ENCODE peak calls at places on chromosomes 5 and 9, in four cellular contexts. W, B, M and F are unnamed samples.

GRCh38 chr5:54385994-54386393 is 69.5 kb upstream of the HSPB3 start:
- DNase-seq in B (no peak), M (no peak), W (no peak), F (no peak)

GRCh38 chr5:17436766-17437221 is 61.2 kb upstream of the TAF11L2 start:
- DNase-seq in M (no peak), B (no peak), W (no peak), F (peak)

GRCh38 chr5:126027149-126027548 is 396.1 kb upstream of the GRAMD2B start:
- DNase-seq in B (no peak), W (no peak), M (no peak), F (no peak)

GRCh38 chr5:44807269-44807668 is 1.5 kb upstream of the MRPS30 start:
- DNase-seq in M (no peak), W (no peak), B (peak), F (no peak)

GRCh38 chr5:151581841-151582583 is 9.1 kb downstream of the FAT2 start:
- DNase-seq in B (peak), W (no peak), M (no peak), F (no peak)

GRCh38 chr5:91946870-91947269 is 563.8 kb upstream of the ARRDC3 start:
- DNase-seq in W (no peak), M (no peak), B (no peak), F (no peak)

GRCh38 chr5:76473676-76474075 is 70.6 kb downstream of the IQGAP2 start:
- DNase-seq in B (no peak), W (no peak), M (no peak), F (peak)

GRCh38 chr9:71036501-71036900 is 84.9 kb downstream of the TRPM3 start:
- DNase-seq in M (no peak), W (no peak), B (peak), F (no peak)

GRCh38 chr9:134698587-134699342 is 57.2 kb downstream of the COL5A1 start:
- DNase-seq in M (peak), W (peak), B (peak), F (peak)

GRCh38 chr5:64384761-64385160 is 121.1 kb upstream of the RGS7BP start:
- DNase-seq in M (peak), W (peak), B (peak), F (peak)

GRCh38 chr9:23826120-23826629 is at the start of gene ELAVL2:
- DNase-seq in M (peak), B (peak), W (peak), F (peak)

GRCh38 chr5:16897284-16897704 is 38.8 kb downstream of the MYO10 start:
- DNase-seq in W (no peak), M (peak), B (peak), F (no peak)

GRCh38 chr5:122565331-122565730 is 209.5 kb upstream of the SNX2 start:
- DNase-seq in M (no peak), B (no peak), W (no peak), F (no peak)

GRCh38 chr9:121023064-121023463 is 27.0 kb downstream of the C5 start:
- DNase-seq in W (no peak), M (no peak), B (peak), F (no peak)

GRCh38 chr9:96448546-96449170 is 1.3 kb upstream of the HABP4 start:
- DNase-seq in B (no peak), M (no peak), W (no peak), F (no peak)

GRCh38 chr5:69326365-69326764 is 6.2 kb downstream of the CCDC125 start:
- DNase-seq in B (no peak), W (no peak), M (no peak), F (no peak)

GRCh38 chr5:111928501-111928900 is 171.5 kb upstream of the NREP start:
- DNase-seq in B (no peak), M (no peak), W (no peak), F (no peak)

GRCh38 chr9:126696091-126696763 is 82.5 kb downstream of the LMX1B start:
- DNase-seq in M (peak), B (no peak), W (no peak), F (no peak)

GRCh38 chr5:56827923-56828322 is 12.6 kb downstream of the MAP3K1 start:
- DNase-seq in B (no peak), W (no peak), M (no peak), F (no peak)

GRCh38 chr5:151200913-151201445 is 22.9 kb downstream of the CCDC69 start:
- DNase-seq in M (peak), W (no peak), B (no peak), F (no peak)

GRCh38 chr5:179154991-179155955 is 95.1 kb downstream of the ZNF354C start:
- DNase-seq in W (no peak), M (no peak), B (no peak), F (no peak)

GRCh38 chr9:99076483-99077171 is 28.3 kb upstream of the TGFBR1 start:
- DNase-seq in W (no peak), B (no peak), M (no peak), F (no peak)

GRCh38 chr5:83430130-83431010 is 41.2 kb upstream of the VCAN start:
- DNase-seq in W (peak), M (peak), B (peak), F (peak)

GRCh38 chr9:133684461-133685361 is 48.5 kb downstream of the DBH start:
- DNase-seq in W (no peak), B (no peak), M (no peak), F (no peak)

GRCh38 chr5:165360366-165361142 is 1855.1 kb downstream of the MAT2B start:
- DNase-seq in M (no peak), W (no peak), B (no peak), F (no peak)

GRCh38 chr5:109347252-109347888 is 62.4 kb downstream of the PJA2 start:
- DNase-seq in B (no peak), M (no peak), W (no peak), F (no peak)

GRCh38 chr9:592225-592624 is 249.3 kb upstream of the DMRT1 start:
- DNase-seq in B (no peak), M (peak), W (no peak), F (no peak)

GRCh38 chr9:37144762-37145161 is 24.4 kb downstream of the ZCCHC7 start:
- DNase-seq in W (peak), B (no peak), M (no peak), F (no peak)

GRCh38 chr9:87676976-87677775 is 48.7 kb upstream of the CTSL start:
- DNase-seq in W (no peak), M (no peak), B (no peak), F (no peak)

GRCh38 chr5:150070277-150070638 is 16.1 kb downstream of the CSF1R start:
- DNase-seq in W (no peak), M (peak), B (no peak), F (no peak)

GRCh38 chr5:138603521-138603920 is 28.3 kb upstream of the HSPA9 start:
- DNase-seq in M (no peak), W (no peak), B (no peak), F (peak)

GRCh38 chr9:116377179-116377790 is 223.7 kb downstream of the PAPPA start:
- DNase-seq in M (no peak), W (no peak), B (peak), F (no peak)

GRCh38 chr9:4126184-4126865 is 173.5 kb downstream of the GLIS3 start:
- DNase-seq in W (no peak), B (no peak), M (no peak), F (no peak)

GRCh38 chr5:14615365-14615764 is 33.8 kb downstream of the OTULINL start:
- DNase-seq in B (no peak), W (no peak), M (no peak), F (no peak)

GRCh38 chr5:55603947-55604346 is 69.2 kb upstream of the PLPP1 start:
- DNase-seq in M (no peak), B (no peak), W (no peak), F (no peak)

GRCh38 chr5:154610321-154611154 is 132.5 kb upstream of the HAND1 start:
- DNase-seq in M (peak), W (peak), B (peak), F (peak)

GRCh38 chr5:78777901-78778300 is 129.3 kb upstream of the LHFPL2 start:
- DNase-seq in M (no peak), W (no peak), B (no peak), F (no peak)

GRCh38 chr9:122265265-122265900 is 701 bp downstream of the MRRF start:
- DNase-seq in B (no peak), M (peak), W (no peak), F (peak)

GRCh38 chr9:77513457-77513856 is 134.7 kb downstream of the GNA14 start:
- DNase-seq in M (no peak), B (no peak), W (no peak), F (no peak)

GRCh38 chr9:77512876-77513275 is 135.2 kb downstream of the GNA14 start:
- DNase-seq in B (no peak), M (no peak), W (no peak), F (no peak)

GRCh38 chr9:77514886-77515711 is 133.0 kb downstream of the GNA14 start:
- DNase-seq in M (no peak), B (no peak), W (no peak), F (no peak)

GRCh38 chr9:77518688-77519087 is 129.4 kb downstream of the GNA14 start:
- DNase-seq in B (no peak), W (no peak), M (no peak), F (no peak)

DNA sequence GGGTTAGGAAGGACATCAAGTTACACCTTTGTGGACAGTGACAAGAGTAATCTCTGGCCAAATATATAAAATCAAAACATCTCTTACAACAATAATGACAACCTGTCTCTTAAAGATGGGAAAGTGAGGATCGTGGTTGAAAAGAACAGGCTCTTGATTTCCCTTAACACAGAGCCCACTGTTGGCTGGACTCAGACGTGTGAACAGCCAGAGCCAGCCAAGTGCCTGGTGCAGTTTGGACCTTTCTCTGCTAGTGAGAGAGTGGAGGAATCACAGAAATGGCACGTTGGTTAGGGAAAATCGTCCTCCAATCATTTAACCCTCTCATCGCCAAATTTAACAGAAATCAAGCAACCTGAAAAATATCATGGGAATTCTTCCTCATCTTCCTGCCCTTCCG is 131.3 kb downstream of the GNA14 start:
- DNase-seq in B (no peak), M (no peak), W (no peak), F (no peak)
- TF ChIP-seq CTCF in B (no peak), M (no peak), W (no peak), F (no peak)

GRCh38 chr9:112091805-112092204 is 83.3 kb downstream of the SUSD1 start:
- DNase-seq in M (no peak), B (no peak), W (no peak), F (no peak)
- TF ChIP-seq CTCF in M (no peak), B (peak), W (peak), F (no peak)

GRCh38 chr5:29002481-29002880 is 1964.1 kb upstream of the CDH9 start:
- DNase-seq in B (no peak), M (no peak), W (no peak), F (no peak)

GRCh38 chr5:29001666-29002065 is 1963.3 kb upstream of the CDH9 start:
- DNase-seq in B (no peak), M (no peak), W (no peak), F (no peak)

DNA sequence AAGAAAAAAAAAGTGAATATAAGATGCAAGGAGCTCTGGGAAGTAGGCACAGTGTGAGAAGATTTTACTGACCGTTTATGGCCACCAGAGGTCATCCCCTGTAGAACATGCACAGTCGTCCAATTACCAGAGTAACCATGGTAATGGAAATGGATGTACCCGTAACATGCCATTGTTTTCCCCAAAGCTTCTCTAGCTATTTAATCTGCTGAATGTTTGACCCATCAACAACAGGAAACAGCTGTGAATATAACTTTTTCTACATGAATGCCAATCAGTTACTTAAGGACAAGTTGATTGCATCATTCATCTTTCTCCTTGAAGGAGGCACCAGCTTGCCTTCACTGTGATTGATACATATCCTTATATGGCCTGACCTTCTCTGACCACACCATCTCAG is 1967.0 kb upstream of the CDH9 start:
- DNase-seq in M (no peak), W (no peak), B (no peak), F (no peak)
- TF ChIP-seq CTCF in M (peak), W (peak), B (peak), F (no peak)

DNA sequence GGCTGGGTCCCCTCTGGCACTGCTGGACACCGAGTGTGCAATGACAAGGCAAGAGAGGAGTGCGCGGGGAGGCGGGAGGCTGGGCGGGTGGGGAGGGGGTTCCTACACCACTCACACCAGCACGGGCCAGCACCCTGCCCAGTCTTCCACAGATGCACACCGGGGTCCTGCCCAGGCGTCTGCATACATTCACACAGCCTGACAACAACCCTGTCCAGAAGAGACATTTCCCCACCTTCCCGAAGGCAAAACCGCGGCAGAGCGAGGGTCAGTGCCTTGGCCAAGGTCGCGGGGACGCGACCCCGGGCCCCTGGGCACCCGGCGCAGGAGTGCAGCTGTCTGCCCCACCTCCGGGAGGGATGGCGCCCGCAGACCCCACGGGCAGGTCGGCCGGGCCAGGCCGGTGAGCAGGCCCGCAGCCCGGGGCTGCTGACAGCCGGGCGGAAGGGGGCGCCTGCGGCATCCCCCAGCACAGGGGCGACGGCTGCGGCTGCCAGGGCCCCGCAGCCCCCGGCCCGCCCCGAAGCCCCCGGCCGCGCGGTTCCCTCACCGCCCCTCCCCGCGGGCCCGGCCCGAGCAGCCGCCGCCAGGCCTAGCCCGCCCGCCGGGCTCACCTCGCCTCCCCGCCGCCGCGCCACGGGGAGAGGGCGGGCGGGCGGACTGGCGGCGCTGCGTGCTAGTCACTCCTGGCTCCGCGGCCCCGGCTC is 496 bp downstream of the MAPK9 start:
- DNase-seq in B (peak), W (peak), M (no peak), F (peak)
- TF ChIP-seq CTCF in B (peak), W (peak), M (no peak), F (peak)

GRCh38 chr9:86200599-86201162 is 58.8 kb downstream of the C9orf153 start:
- DNase-seq in B (no peak), M (no peak), W (no peak), F (peak)

GRCh38 chr9:86202338-86202882 is 57.0 kb downstream of the C9orf153 start:
- DNase-seq in B (peak), W (no peak), M (no peak), F (peak)

GRCh38 chr9:86207193-86207592 is 52.3 kb downstream of the C9orf153 start:
- DNase-seq in M (no peak), W (no peak), B (no peak), F (no peak)

GRCh38 chr9:86201474-86202337 is 57.8 kb downstream of the C9orf153 start:
- DNase-seq in W (no peak), B (no peak), M (no peak), F (no peak)
- TF ChIP-seq CTCF in W (no peak), B (no peak), M (no peak), F (no peak)

DNA sequence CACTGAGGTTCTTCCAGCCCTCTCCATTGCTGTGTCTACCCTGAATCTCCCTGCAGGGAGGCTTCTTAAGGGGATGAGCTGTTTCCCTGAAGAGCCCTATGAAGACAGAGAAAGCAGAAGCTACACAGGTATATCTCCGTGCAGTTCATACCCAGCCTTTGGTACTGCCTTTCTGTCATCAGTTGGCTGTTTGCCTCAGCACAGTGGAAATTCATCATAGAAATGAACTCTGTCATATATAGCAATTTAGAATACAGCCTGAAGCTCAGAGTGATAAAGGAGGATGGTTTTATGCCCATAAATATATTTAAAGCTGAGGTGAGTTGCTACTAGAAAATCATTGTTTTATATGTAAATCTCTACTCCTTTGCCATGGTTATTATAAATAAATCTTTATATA is 42.6 kb upstream of the KCNN2 start:
- DNase-seq in W (no peak), B (no peak), M (no peak), F (no peak)
- TF ChIP-seq CTCF in W (no peak), B (no peak), M (no peak), F (no peak)